ENCODE peak calls at places on chromosomes 13 and 19, in four cellular contexts. One of them, this sample, is unnamed.

GRCh38 chr13:109990296-109990695 is 203.9 kb upstream of the IRS2 start:
- DNase-seq in fibroblast of lung: no peak
- DNase-seq in lower lobe of right lung: no peak
- DNase-seq in heart right ventricle: no peak
- DNase-seq in this sample: no peak

GRCh38 chr13:100789968-100790367 is 115.4 kb upstream of the TMTC4 start:
- DNase-seq in heart right ventricle: no peak
- DNase-seq in fibroblast of lung: peak
- DNase-seq in lower lobe of right lung: no peak
- DNase-seq in this sample: no peak

GRCh38 chr19:58406818-58407657 is 1.4 kb upstream of the ZNF584 start:
- DNase-seq in lower lobe of right lung: no peak
- DNase-seq in heart right ventricle: no peak
- DNase-seq in fibroblast of lung: no peak
- DNase-seq in this sample: no peak

GRCh38 chr19:18349524-18350128 is 9.2 kb downstream of the PGPEP1 start:
- DNase-seq in heart right ventricle: peak
- DNase-seq in lower lobe of right lung: peak
- DNase-seq in fibroblast of lung: peak
- DNase-seq in this sample: no peak

GRCh38 chr13:47934371-47934770 is 66.7 kb downstream of the SUCLA2 start:
- DNase-seq in lower lobe of right lung: no peak
- DNase-seq in fibroblast of lung: peak
- DNase-seq in heart right ventricle: no peak
- DNase-seq in this sample: no peak

GRCh38 chr19:3970808-3971598 is at the start of gene DAPK3:
- DNase-seq in heart right ventricle: peak
- DNase-seq in fibroblast of lung: peak
- DNase-seq in lower lobe of right lung: peak
- DNase-seq in this sample: peak

GRCh38 chr13:49976314-49977258 is 20.3 kb upstream of the TRIM13 start:
- DNase-seq in fibroblast of lung: peak
- DNase-seq in heart right ventricle: peak
- DNase-seq in lower lobe of right lung: peak
- DNase-seq in this sample: peak

GRCh38 chr19:31170046-31170445 is 179.2 kb downstream of the TSHZ3 start:
- DNase-seq in fibroblast of lung: no peak
- DNase-seq in heart right ventricle: no peak
- DNase-seq in lower lobe of right lung: no peak
- DNase-seq in this sample: no peak

GRCh38 chr19:43504426-43505185 is at the start of gene PHLDB3:
- DNase-seq in fibroblast of lung: peak
- DNase-seq in lower lobe of right lung: peak
- DNase-seq in heart right ventricle: peak
- DNase-seq in this sample: no peak

GRCh38 chr19:17797397-17798201 is 2.7 kb downstream of the B3GNT3 start:
- DNase-seq in fibroblast of lung: no peak
- DNase-seq in lower lobe of right lung: no peak
- DNase-seq in heart right ventricle: no peak
- DNase-seq in this sample: no peak

GRCh38 chr13:40221460-40222201 is 444.8 kb downstream of the FOXO1 start:
- DNase-seq in fibroblast of lung: peak
- DNase-seq in lower lobe of right lung: no peak
- DNase-seq in heart right ventricle: no peak
- DNase-seq in this sample: no peak

GRCh38 chr13:70125693-70126092 is 17.4 kb upstream of the KLHL1 start:
- DNase-seq in heart right ventricle: no peak
- DNase-seq in fibroblast of lung: no peak
- DNase-seq in lower lobe of right lung: no peak
- DNase-seq in this sample: no peak

GRCh38 chr19:56155124-56155687 is 14.1 kb downstream of the ZNF444 start:
- DNase-seq in fibroblast of lung: no peak
- DNase-seq in heart right ventricle: peak
- DNase-seq in lower lobe of right lung: no peak
- DNase-seq in this sample: no peak

GRCh38 chr19:52492201-52492960 is 35.1 kb upstream of the ZNF808 start:
- DNase-seq in fibroblast of lung: no peak
- DNase-seq in heart right ventricle: no peak
- DNase-seq in lower lobe of right lung: peak
- DNase-seq in this sample: no peak

GRCh38 chr13:50400930-50401553 is 385.8 kb downstream of the KCNRG start:
- DNase-seq in lower lobe of right lung: no peak
- DNase-seq in heart right ventricle: no peak
- DNase-seq in fibroblast of lung: peak
- DNase-seq in this sample: no peak

GRCh38 chr13:97322740-97323342 is 100.7 kb downstream of the MBNL2 start:
- DNase-seq in heart right ventricle: no peak
- DNase-seq in lower lobe of right lung: no peak
- DNase-seq in fibroblast of lung: peak
- DNase-seq in this sample: no peak

GRCh38 chr19:7272856-7273578 is 21.2 kb downstream of the INSR start:
- DNase-seq in lower lobe of right lung: no peak
- DNase-seq in heart right ventricle: no peak
- DNase-seq in fibroblast of lung: no peak
- DNase-seq in this sample: peak

GRCh38 chr13:68176486-68176885 is 946.4 kb upstream of the PCDH9 start:
- DNase-seq in fibroblast of lung: peak
- DNase-seq in lower lobe of right lung: no peak
- DNase-seq in heart right ventricle: no peak
- DNase-seq in this sample: no peak

GRCh38 chr13:106867249-106867648 is 299.3 kb upstream of the ARGLU1 start:
- DNase-seq in heart right ventricle: no peak
- DNase-seq in fibroblast of lung: peak
- DNase-seq in lower lobe of right lung: no peak
- DNase-seq in this sample: no peak

GRCh38 chr13:109150691-109151090 is 521.3 kb downstream of the MYO16 start:
- DNase-seq in lower lobe of right lung: no peak
- DNase-seq in heart right ventricle: no peak
- DNase-seq in fibroblast of lung: no peak
- DNase-seq in this sample: no peak

GRCh38 chr19:32186542-32187330 is 158.7 kb upstream of the ZNF507 start:
- DNase-seq in heart right ventricle: no peak
- DNase-seq in lower lobe of right lung: no peak
- DNase-seq in fibroblast of lung: no peak
- DNase-seq in this sample: no peak

GRCh38 chr19:7292352-7292949 is 1.8 kb downstream of the INSR start:
- DNase-seq in fibroblast of lung: no peak
- DNase-seq in heart right ventricle: no peak
- DNase-seq in lower lobe of right lung: no peak
- DNase-seq in this sample: no peak

GRCh38 chr19:29293736-29294342 is 80.9 kb upstream of the UQCRFS1 start:
- DNase-seq in heart right ventricle: no peak
- DNase-seq in lower lobe of right lung: no peak
- DNase-seq in fibroblast of lung: no peak
- DNase-seq in this sample: no peak

GRCh38 chr19:35509018-35509652 is 4.3 kb downstream of the DMKN start:
- DNase-seq in heart right ventricle: no peak
- DNase-seq in fibroblast of lung: no peak
- DNase-seq in lower lobe of right lung: peak
- DNase-seq in this sample: no peak

GRCh38 chr19:42422092-42422575 is 5.1 kb downstream of the LIPE start:
- DNase-seq in lower lobe of right lung: no peak
- DNase-seq in heart right ventricle: peak
- DNase-seq in fibroblast of lung: no peak
- DNase-seq in this sample: no peak

GRCh38 chr13:46317120-46317519 is 69.9 kb downstream of the RUBCNL start:
- DNase-seq in fibroblast of lung: no peak
- DNase-seq in heart right ventricle: no peak
- DNase-seq in lower lobe of right lung: no peak
- DNase-seq in this sample: peak

GRCh38 chr19:13027031-13027430 is 31.8 kb downstream of the NFIX start:
- DNase-seq in lower lobe of right lung: no peak
- DNase-seq in fibroblast of lung: no peak
- DNase-seq in heart right ventricle: no peak
- DNase-seq in this sample: no peak
- H3K4me3 ChIP-seq in lower lobe of right lung: peak
- H3K4me3 ChIP-seq in fibroblast of lung: peak
- H3K4me3 ChIP-seq in heart right ventricle: no peak
- H3K4me3 ChIP-seq in this sample: no peak

GRCh38 chr19:5184930-5185329 is 155.7 kb downstream of the PTPRS start:
- DNase-seq in heart right ventricle: no peak
- DNase-seq in fibroblast of lung: no peak
- DNase-seq in lower lobe of right lung: no peak
- DNase-seq in this sample: no peak

GRCh38 chr19:5188548-5189317 is 151.9 kb downstream of the PTPRS start:
- DNase-seq in lower lobe of right lung: no peak
- DNase-seq in fibroblast of lung: no peak
- DNase-seq in heart right ventricle: no peak
- DNase-seq in this sample: no peak

GRCh38 chr19:5183616-5184015 is 157.0 kb downstream of the PTPRS start:
- DNase-seq in fibroblast of lung: no peak
- DNase-seq in lower lobe of right lung: no peak
- DNase-seq in heart right ventricle: no peak
- DNase-seq in this sample: no peak

GRCh38 chr19:5189318-5189607 is 151.3 kb downstream of the PTPRS start:
- DNase-seq in fibroblast of lung: no peak
- DNase-seq in lower lobe of right lung: no peak
- DNase-seq in heart right ventricle: no peak
- DNase-seq in this sample: no peak

GRCh38 chr19:5186293-5187050 is 154.1 kb downstream of the PTPRS start:
- DNase-seq in heart right ventricle: no peak
- DNase-seq in fibroblast of lung: peak
- DNase-seq in lower lobe of right lung: no peak
- DNase-seq in this sample: no peak
- TF ChIP-seq CTCF in heart right ventricle: no peak
- TF ChIP-seq CTCF in fibroblast of lung: no peak
- TF ChIP-seq CTCF in lower lobe of right lung: no peak
- TF ChIP-seq CTCF in this sample: no peak

GRCh38 chr19:40575326-40575725 is 1.3 kb upstream of the SHKBP1 start:
- DNase-seq in lower lobe of right lung: no peak
- DNase-seq in heart right ventricle: no peak
- DNase-seq in fibroblast of lung: no peak
- DNase-seq in this sample: no peak
- H3K4me3 ChIP-seq in lower lobe of right lung: no peak
- H3K4me3 ChIP-seq in heart right ventricle: no peak
- H3K4me3 ChIP-seq in fibroblast of lung: no peak
- H3K4me3 ChIP-seq in this sample: no peak

DNA sequence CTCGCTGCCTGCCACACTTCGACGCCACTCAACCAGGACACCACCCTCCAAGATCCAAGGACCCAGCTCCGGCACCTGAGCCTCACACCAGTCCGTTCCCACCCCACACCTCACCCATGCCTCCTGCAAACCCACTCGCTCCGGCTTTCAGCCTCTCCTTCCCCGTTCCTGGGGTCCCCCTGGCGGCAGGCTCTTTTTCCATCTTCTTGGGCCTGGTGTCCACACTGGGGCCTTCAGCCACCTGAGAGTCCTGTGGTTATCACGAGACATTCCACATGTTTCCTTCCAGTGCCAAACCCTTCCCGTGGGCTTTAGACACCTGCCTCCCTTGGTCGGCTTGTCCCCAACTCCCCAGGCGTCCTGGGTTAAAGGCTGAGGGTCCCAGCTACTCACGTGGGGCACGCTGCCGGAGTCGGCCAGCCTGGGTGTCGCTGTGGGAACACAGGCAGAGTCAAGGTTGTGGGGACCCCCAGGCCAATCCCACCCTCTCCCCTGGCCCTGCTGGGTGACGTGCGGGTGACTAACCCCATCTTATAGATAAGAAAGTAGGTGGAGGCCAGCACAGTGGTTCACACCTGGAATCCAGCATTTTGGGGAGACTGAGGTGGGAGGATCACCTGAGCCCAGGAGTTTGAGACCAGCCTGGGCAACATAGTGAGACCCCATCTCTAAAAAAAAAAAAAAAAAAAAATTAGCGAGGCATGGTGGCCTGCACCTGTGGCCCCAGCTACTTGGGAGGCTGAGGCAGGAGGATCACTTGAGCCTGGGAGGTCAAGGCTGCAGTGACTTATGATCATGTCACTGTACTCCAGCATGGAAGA is 2.0 kb downstream of the JSRP1 start:
- DNase-seq in lower lobe of right lung: no peak
- DNase-seq in heart right ventricle: no peak
- DNase-seq in fibroblast of lung: peak
- DNase-seq in this sample: no peak
- TF ChIP-seq CTCF in lower lobe of right lung: peak
- TF ChIP-seq CTCF in heart right ventricle: no peak
- TF ChIP-seq CTCF in fibroblast of lung: peak
- TF ChIP-seq CTCF in this sample: no peak

DNA sequence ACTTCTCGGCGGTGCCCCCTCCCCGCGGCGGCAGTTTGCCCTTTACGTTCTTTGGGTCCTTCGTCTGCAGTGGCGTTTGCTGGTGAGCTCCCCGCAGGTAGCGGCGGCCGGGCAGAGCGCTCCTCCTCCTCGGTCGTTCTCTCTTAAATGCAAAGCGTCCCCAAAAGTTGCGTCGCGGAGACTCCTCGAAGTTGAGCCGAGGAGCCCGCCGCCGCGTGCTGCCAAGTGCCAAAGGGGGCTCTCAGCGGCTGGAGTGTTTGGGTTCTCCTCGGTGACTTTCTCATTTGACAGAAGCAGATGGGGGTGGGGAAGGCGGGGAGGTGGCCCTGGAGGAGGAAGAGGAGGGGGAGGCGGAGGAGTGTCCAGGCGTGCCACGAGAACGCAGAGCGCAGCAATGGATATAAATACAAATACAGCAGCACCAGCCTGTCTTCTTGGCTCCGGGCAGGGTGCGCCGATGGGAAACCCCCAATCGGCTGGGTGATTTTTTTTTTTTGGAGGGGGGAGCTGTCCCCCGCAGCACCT is at the start of gene SOX21:
- DNase-seq in fibroblast of lung: no peak
- DNase-seq in heart right ventricle: no peak
- DNase-seq in lower lobe of right lung: no peak
- DNase-seq in this sample: no peak
- H3K4me3 ChIP-seq in fibroblast of lung: no peak
- H3K4me3 ChIP-seq in heart right ventricle: peak
- H3K4me3 ChIP-seq in lower lobe of right lung: peak
- H3K4me3 ChIP-seq in this sample: peak

GRCh38 chr13:62061751-62062150 is 646.1 kb upstream of the PCDH20 start:
- DNase-seq in fibroblast of lung: no peak
- DNase-seq in lower lobe of right lung: no peak
- DNase-seq in heart right ventricle: no peak
- DNase-seq in this sample: no peak

DNA sequence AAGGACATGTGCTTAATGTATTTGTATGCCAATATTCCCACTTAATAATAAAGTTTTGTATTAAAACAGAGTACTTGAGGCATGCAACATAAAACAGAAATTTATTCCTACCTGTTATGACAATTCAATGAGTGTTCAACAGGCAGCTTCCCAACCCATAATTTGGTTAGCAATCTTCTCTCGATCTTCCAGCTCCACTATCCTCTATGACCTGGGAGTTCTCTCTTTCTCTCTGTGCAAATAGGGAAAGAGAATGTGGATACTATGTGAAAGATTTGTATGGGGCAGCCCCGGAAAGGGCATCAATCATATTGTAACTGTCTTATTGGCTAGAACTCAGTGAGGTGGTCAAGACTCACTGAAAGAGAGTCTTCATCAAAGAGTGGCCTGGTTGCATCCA is 644.9 kb upstream of the PCDH20 start:
- DNase-seq in fibroblast of lung: no peak
- DNase-seq in lower lobe of right lung: no peak
- DNase-seq in heart right ventricle: no peak
- DNase-seq in this sample: no peak
- TF ChIP-seq CTCF in fibroblast of lung: no peak
- TF ChIP-seq CTCF in lower lobe of right lung: no peak
- TF ChIP-seq CTCF in heart right ventricle: no peak
- TF ChIP-seq CTCF in this sample: no peak